ENCODE peak calls at places on chromosomes 5 and 9, in seven cellular contexts. K, M, R, B, L, H and O are unnamed samples. For H3K4me1, the result is how much of the 10 kb centered on the place peaks cover.

GRCh38 chr5:6504677-6505414 is 56.2 kb downstream of the UBE2QL1 start:
- DNase-seq in K (no peak), M (no peak), R (no peak), B (peak), L (no peak), H (no peak), O (no peak)

GRCh38 chr5:53480474-53481353 is at the start of gene FST:
- DNase-seq in K (peak), M (peak), R (peak), B (no peak), L (peak), H (peak), O (peak)

GRCh38 chr9:120382453-120382852 is 197.5 kb downstream of the CDK5RAP2 start:
- DNase-seq in K (no peak), M (no peak), R (no peak), B (no peak), L (no peak), H (no peak), O (no peak)

GRCh38 chr5:52998552-52999313 is 9.6 kb downstream of the ITGA2 start:
- DNase-seq in K (no peak), M (no peak), R (no peak), B (no peak), L (no peak), H (no peak), O (no peak)

GRCh38 chr9:128216781-128217553 is 13.8 kb downstream of the DNM1 start:
- DNase-seq in K (no peak), M (no peak), R (no peak), B (no peak), L (no peak), H (no peak), O (no peak)

GRCh38 chr5:97124335-97124734 is 18.1 kb downstream of the LIX1 start:
- DNase-seq in K (no peak), M (no peak), R (no peak), B (peak), L (no peak), H (no peak), O (no peak)

GRCh38 chr5:14407051-14407450 is 174.5 kb upstream of the OTULINL start:
- DNase-seq in K (no peak), M (no peak), R (no peak), B (peak), L (no peak), H (no peak), O (no peak)

GRCh38 chr9:135592625-135593024 is 31.1 kb downstream of the PAEP start:
- DNase-seq in K (no peak), M (no peak), R (no peak), B (no peak), L (no peak), H (peak), O (no peak)

GRCh38 chr9:104864675-104865104 is 63.3 kb downstream of the ABCA1 start:
- DNase-seq in K (peak), M (no peak), R (no peak), B (no peak), L (peak), H (no peak), O (no peak)

GRCh38 chr5:150484964-150485769 is 22.8 kb upstream of the NDST1 start:
- DNase-seq in K (peak), M (no peak), R (no peak), B (no peak), L (no peak), H (no peak), O (no peak)

GRCh38 chr5:6885581-6885980 is 172.3 kb downstream of the TENT4A start:
- DNase-seq in K (no peak), M (no peak), R (no peak), B (no peak), L (no peak), H (no peak), O (no peak)

GRCh38 chr9:33157960-33158359 is 9.2 kb downstream of the B4GALT1 start:
- DNase-seq in K (no peak), M (no peak), R (no peak), B (no peak), L (no peak), H (no peak), O (no peak)
- H3K4me1 ChIP-seq in K (under half), M (half or more), R (half or more), B (half or more), L (half or more), H (half or more), O (half or more)

GRCh38 chr9:87567566-87567965 is 69.9 kb downstream of the DAPK1 start:
- DNase-seq in K (peak), M (peak), R (no peak), B (no peak), L (peak), H (no peak), O (no peak)
- H3K4me1 ChIP-seq in K (half or more), M (under half), R (under half), B (under half), L (under half), H (under half), O (half or more)

GRCh38 chr5:17224858-17225436 is 7.5 kb downstream of the BASP1 start:
- DNase-seq in K (no peak), M (no peak), R (no peak), B (no peak), L (no peak), H (no peak), O (no peak)
- H3K4me1 ChIP-seq in K (half or more), M (under half), R (under half), B (under half), L (under half), H (under half), O (under half)

GRCh38 chr5:43313035-43313853 is at the start of gene HMGCS1:
- DNase-seq in K (peak), M (peak), R (peak), B (peak), L (peak), H (peak), O (peak)

GRCh38 chr5:43313854-43314457 is 744 bp upstream of the HMGCS1 start:
- DNase-seq in K (no peak), M (no peak), R (no peak), B (no peak), L (no peak), H (peak), O (peak)

GRCh38 chr5:43309657-43310056 is 3.6 kb downstream of the HMGCS1 start:
- DNase-seq in K (no peak), M (no peak), R (no peak), B (peak), L (no peak), H (no peak), O (no peak)

GRCh38 chr5:43312699-43313034 is 545 bp downstream of the HMGCS1 start:
- DNase-seq in K (no peak), M (no peak), R (no peak), B (peak), L (no peak), H (no peak), O (no peak)

GRCh38 chr5:43312076-43312620 is 1.1 kb downstream of the HMGCS1 start:
- DNase-seq in K (no peak), M (no peak), R (no peak), B (no peak), L (no peak), H (peak), O (no peak)
- H3K4me1 ChIP-seq in K (under half), M (under half), R (under half), B (half or more), L (under half), H (under half), O (under half)

DNA sequence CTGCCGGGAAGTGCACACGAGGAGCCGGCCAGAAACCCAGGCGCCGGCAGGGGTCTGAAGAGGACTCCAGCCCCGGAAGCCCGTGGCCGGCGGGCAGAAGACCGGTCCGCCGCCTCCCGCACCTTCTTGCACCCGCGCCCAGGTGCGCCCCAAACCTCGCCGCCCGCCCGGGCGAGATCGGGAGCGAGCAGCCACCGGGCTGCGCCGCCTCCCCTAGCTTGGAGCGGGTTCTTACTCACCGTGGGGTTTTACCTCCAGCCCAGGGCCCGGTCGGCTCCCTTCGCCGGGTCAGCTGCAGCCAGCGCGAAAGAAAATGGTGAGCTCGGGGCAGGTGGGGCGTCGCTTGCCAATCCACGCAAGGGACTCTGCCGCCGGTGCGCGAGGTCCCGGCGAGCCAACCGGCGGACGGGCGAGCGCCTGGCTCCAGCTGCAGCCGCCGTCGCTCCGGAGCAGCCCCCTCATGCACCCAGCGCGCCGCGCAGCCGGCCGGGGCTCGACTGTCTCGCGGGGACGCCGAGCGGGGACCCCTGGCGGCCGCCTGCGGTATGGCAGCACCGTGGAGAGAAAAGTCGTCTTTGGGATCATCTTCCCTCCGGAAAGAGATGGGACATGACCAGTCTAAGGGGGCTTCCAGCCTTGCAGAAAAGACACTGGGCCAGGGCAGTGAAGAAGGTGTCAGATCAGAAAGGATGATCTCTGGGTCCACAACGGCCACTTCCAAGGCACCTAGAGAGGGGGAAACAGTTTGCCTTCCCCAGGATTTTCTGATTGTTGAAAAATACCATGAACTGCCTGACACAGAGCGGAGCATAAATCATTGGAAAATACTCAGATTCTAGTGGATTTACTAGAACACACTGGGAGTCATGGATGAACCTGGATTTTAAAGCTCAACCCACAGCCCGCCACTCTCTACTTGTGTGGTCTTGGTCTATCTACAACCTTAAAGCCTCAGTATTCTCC is at the start of gene MOB3B:
- DNase-seq in K (peak), M (peak), R (peak), B (peak), L (peak), H (peak), O (peak)
- H3K4me1 ChIP-seq in K (under half), M (under half), R (under half), B (under half), L (under half), H (under half), O (under half)

DNA sequence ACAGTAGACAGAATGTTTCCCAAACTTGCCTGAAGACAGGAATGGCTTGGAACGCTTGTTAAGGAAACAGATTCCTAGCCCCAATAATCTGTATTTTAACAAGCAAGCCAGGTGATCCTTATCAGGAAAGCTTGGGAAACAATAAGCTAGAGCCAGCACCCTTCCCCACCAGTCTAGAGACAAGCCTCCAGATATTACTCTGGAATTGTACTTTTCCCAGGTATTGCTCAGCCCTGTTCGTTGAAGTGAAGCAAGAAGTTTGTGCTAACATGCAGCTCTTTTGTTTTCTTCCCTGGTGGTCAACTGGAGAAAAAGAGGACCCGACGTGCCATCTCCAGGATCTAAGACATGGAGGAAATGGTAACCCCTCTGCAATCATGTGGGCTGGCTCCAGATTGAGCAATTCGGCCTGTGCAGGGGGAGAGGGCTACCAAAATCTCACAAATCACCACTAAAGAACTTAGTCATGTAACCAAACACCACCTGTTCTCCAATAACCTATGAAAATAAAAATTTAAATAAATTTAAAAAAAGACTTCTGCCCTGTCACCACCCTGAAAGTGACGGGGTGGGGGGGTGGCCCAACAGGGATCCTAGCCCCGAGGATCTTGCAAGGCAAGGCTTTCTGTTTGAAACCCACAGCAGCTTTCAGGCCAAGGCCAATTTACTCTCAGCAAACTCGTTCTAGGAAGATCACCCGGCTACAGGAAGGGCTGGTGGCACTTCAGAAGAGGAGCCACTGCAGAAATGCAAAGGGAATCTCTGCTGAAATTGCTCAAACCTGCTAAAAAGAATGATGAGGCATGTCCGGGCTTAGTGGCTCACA is 48.6 kb downstream of the SHB start:
- DNase-seq in K (no peak), M (no peak), R (no peak), B (no peak), L (no peak), H (no peak), O (no peak)
- H3K4me1 ChIP-seq in K (half or more), M (under half), R (half or more), B (half or more), L (under half), H (under half), O (half or more)

DNA sequence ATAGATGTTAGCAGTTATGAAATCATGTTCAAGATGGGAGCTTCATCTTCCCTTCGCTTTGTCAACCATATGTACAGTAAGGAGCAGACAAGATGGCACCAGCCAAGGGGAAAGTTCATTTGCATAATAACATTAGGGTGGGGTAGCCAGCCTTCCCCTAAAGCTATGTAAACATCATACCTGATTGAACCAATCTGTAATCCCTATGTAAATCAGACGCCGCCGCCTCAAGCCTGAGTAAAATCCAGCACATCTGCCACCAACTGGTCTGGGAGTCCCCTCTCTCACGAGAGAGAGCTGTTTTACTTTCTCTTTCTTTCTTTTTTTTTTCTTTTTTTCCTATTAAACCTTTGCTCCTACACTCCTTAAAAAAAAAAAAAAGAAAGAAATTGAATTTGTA is 30.8 kb upstream of the REEP2 start:
- DNase-seq in K (peak), M (no peak), R (no peak), B (no peak), L (no peak), H (no peak), O (no peak)
- H3K4me1 ChIP-seq in K (under half), M (under half), R (under half), B (under half), L (under half), H (under half), O (under half)